ENCODE peak calls at places on chromosomes 4 and X, in ten cellular contexts. M is GM19239; U is neuronal stem cell; X is omental fat pad; I is ELF-1; R is anterior cingulate cortex; E is CD4-positive, alpha-beta memory T cell; W is NCI-H187; B is HCEC 1CT; S is cortex of kidney. F is an unnamed sample.

GRCh38 chrX:7934026-7934425 is 6.8 kb upstream of the PNPLA4 start:
- DNase-seq in M (no peak), U (no peak), X (no peak), I (no peak), R (no peak), E (no peak), W (no peak), B (no peak), S (no peak), F (no peak)

GRCh38 chrX:126655061-126655460 is 102.4 kb upstream of the DCAF12L1 start:
- DNase-seq in M (no peak), U (no peak), X (no peak), I (no peak), R (no peak), E (no peak), W (no peak), B (no peak), S (no peak), F (peak)

GRCh38 chr4:175935016-175935661 is 123.1 kb upstream of the GPM6A start:
- DNase-seq in M (no peak), U (no peak), X (no peak), I (peak), R (no peak), E (no peak), W (no peak), B (no peak), S (no peak), F (peak)

GRCh38 chr4:20408596-20408995 is 156.9 kb downstream of the SLIT2 start:
- DNase-seq in M (no peak), U (no peak), X (no peak), I (no peak), R (no peak), E (no peak), W (no peak), B (peak), S (no peak), F (no peak)

GRCh38 chr4:1194028-1194900 is 21.9 kb upstream of the SPON2 start:
- DNase-seq in M (no peak), U (no peak), X (peak), I (no peak), R (no peak), E (no peak), W (no peak), B (peak), S (no peak), F (no peak)

GRCh38 chr4:86670739-86671138 is 76.6 kb downstream of the PTPN13 start:
- DNase-seq in M (no peak), U (no peak), X (no peak), I (no peak), R (no peak), E (no peak), W (no peak), B (peak), S (no peak), F (peak)

GRCh38 chr4:184514121-184514988 is 40.0 kb upstream of the IRF2 start:
- DNase-seq in M (peak), U (no peak), X (no peak), I (no peak), R (peak), E (no peak), W (no peak), B (peak), S (no peak), F (peak)

GRCh38 chr4:76782837-76783236 is 115.1 kb downstream of the SOWAHB start:
- DNase-seq in M (no peak), U (no peak), X (no peak), I (no peak), R (no peak), E (no peak), W (no peak), B (peak), S (no peak), F (peak)

GRCh38 chr4:148790691-148791090 is 348.5 kb upstream of the NR3C2 start:
- DNase-seq in M (no peak), U (no peak), X (no peak), I (no peak), R (no peak), E (no peak), W (no peak), B (no peak), S (no peak), F (peak)

GRCh38 chrX:49249616-49250015 is 14.3 kb downstream of the CCDC22 start:
- DNase-seq in M (no peak), U (no peak), X (no peak), I (no peak), R (no peak), E (no peak), W (no peak), B (no peak), S (no peak), F (no peak)